ENCODE peak calls at places on chromosomes 1 and 21, in seven cellular contexts. One of them, this sample, is unnamed.

GRCh38 chr1:17207966-17208418 is 3.1 kb downstream of the PADI1 start:
- DNase-seq in right lobe of liver: no peak
- DNase-seq in CD4-positive, alpha-beta T cell: no peak
- DNase-seq in tibial nerve: no peak
- DNase-seq in WERI-Rb-1: no peak
- DNase-seq in activated B cell treated with CpG ODN at 0.5 μM for 24 hours: peak; percentile 43
- DNase-seq in GM12864: peak; percentile 24
- DNase-seq in this sample: peak; percentile 79

GRCh38 chr1:164853146-164853545 is 294.2 kb downstream of the PBX1 start:
- DNase-seq in right lobe of liver: no peak
- DNase-seq in CD4-positive, alpha-beta T cell: no peak
- DNase-seq in tibial nerve: no peak
- DNase-seq in WERI-Rb-1: no peak
- DNase-seq in activated B cell treated with CpG ODN at 0.5 μM for 24 hours: no peak
- DNase-seq in GM12864: no peak
- DNase-seq in this sample: no peak

GRCh38 chr1:21510885-21511578 is 1.8 kb downstream of the ALPL start:
- DNase-seq in right lobe of liver: no peak
- DNase-seq in CD4-positive, alpha-beta T cell: no peak
- DNase-seq in tibial nerve: no peak
- DNase-seq in WERI-Rb-1: no peak
- DNase-seq in activated B cell treated with CpG ODN at 0.5 μM for 24 hours: no peak
- DNase-seq in GM12864: no peak
- DNase-seq in this sample: no peak

GRCh38 chr1:210407207-210407886 is 78.6 kb downstream of the HHAT start:
- DNase-seq in right lobe of liver: peak; percentile 71
- DNase-seq in CD4-positive, alpha-beta T cell: peak; percentile 69
- DNase-seq in tibial nerve: peak; percentile 61
- DNase-seq in WERI-Rb-1: peak; percentile 81
- DNase-seq in activated B cell treated with CpG ODN at 0.5 μM for 24 hours: peak; percentile 62
- DNase-seq in GM12864: peak; percentile 3
- DNase-seq in this sample: no peak

GRCh38 chr1:212977781-212978645 is 27.7 kb downstream of the VASH2 start:
- DNase-seq in right lobe of liver: no peak
- DNase-seq in CD4-positive, alpha-beta T cell: no peak
- DNase-seq in tibial nerve: no peak
- DNase-seq in WERI-Rb-1: no peak
- DNase-seq in activated B cell treated with CpG ODN at 0.5 μM for 24 hours: no peak
- DNase-seq in GM12864: no peak
- DNase-seq in this sample: no peak

GRCh38 chr1:150564051-150564991 is 15.1 kb downstream of the MCL1 start:
- DNase-seq in right lobe of liver: no peak
- DNase-seq in CD4-positive, alpha-beta T cell: no peak
- DNase-seq in tibial nerve: peak; percentile 14
- DNase-seq in WERI-Rb-1: no peak
- DNase-seq in activated B cell treated with CpG ODN at 0.5 μM for 24 hours: no peak
- DNase-seq in GM12864: no peak
- DNase-seq in this sample: no peak

GRCh38 chr1:97875996-97876395 is 44.8 kb downstream of the DPYD start:
- DNase-seq in right lobe of liver: no peak
- DNase-seq in CD4-positive, alpha-beta T cell: no peak
- DNase-seq in tibial nerve: no peak
- DNase-seq in WERI-Rb-1: no peak
- DNase-seq in activated B cell treated with CpG ODN at 0.5 μM for 24 hours: no peak
- DNase-seq in GM12864: no peak
- DNase-seq in this sample: no peak

GRCh38 chr1:154476791-154477190 is 25.2 kb upstream of the TDRD10 start:
- DNase-seq in right lobe of liver: no peak
- DNase-seq in CD4-positive, alpha-beta T cell: no peak
- DNase-seq in tibial nerve: no peak
- DNase-seq in WERI-Rb-1: no peak
- DNase-seq in activated B cell treated with CpG ODN at 0.5 μM for 24 hours: no peak
- DNase-seq in GM12864: no peak
- DNase-seq in this sample: no peak

GRCh38 chr1:6544831-6545230 is 9.5 kb downstream of the NOL9 start:
- DNase-seq in right lobe of liver: no peak
- DNase-seq in CD4-positive, alpha-beta T cell: no peak
- DNase-seq in tibial nerve: no peak
- DNase-seq in WERI-Rb-1: no peak
- DNase-seq in activated B cell treated with CpG ODN at 0.5 μM for 24 hours: no peak
- DNase-seq in GM12864: no peak
- DNase-seq in this sample: no peak

GRCh38 chr1:216599851-216600250 is 123.4 kb downstream of the ESRRG start:
- DNase-seq in right lobe of liver: no peak
- DNase-seq in CD4-positive, alpha-beta T cell: no peak
- DNase-seq in tibial nerve: no peak
- DNase-seq in WERI-Rb-1: no peak
- DNase-seq in activated B cell treated with CpG ODN at 0.5 μM for 24 hours: no peak
- DNase-seq in GM12864: no peak
- DNase-seq in this sample: no peak

GRCh38 chr1:87328121-87329050 is at the start of gene LMO4:
- DNase-seq in right lobe of liver: peak; percentile 95
- DNase-seq in CD4-positive, alpha-beta T cell: peak; percentile 61
- DNase-seq in tibial nerve: peak; percentile 96
- DNase-seq in WERI-Rb-1: peak; percentile 96
- DNase-seq in activated B cell treated with CpG ODN at 0.5 μM for 24 hours: peak; percentile 85
- DNase-seq in GM12864: peak; percentile 92
- DNase-seq in this sample: peak; percentile 92

GRCh38 chr1:202155478-202156021 is 4.9 kb downstream of the PTPN7 start:
- DNase-seq in right lobe of liver: peak; percentile 88
- DNase-seq in CD4-positive, alpha-beta T cell: no peak
- DNase-seq in tibial nerve: no peak
- DNase-seq in WERI-Rb-1: peak; percentile 28
- DNase-seq in activated B cell treated with CpG ODN at 0.5 μM for 24 hours: no peak
- DNase-seq in GM12864: no peak
- DNase-seq in this sample: peak; percentile 82

GRCh38 chr1:203120325-203121138 is 7.0 kb upstream of the ADORA1 start:
- DNase-seq in right lobe of liver: no peak
- DNase-seq in CD4-positive, alpha-beta T cell: no peak
- DNase-seq in tibial nerve: no peak
- DNase-seq in WERI-Rb-1: peak; percentile 63
- DNase-seq in activated B cell treated with CpG ODN at 0.5 μM for 24 hours: no peak
- DNase-seq in GM12864: no peak
- DNase-seq in this sample: no peak

GRCh38 chr21:15625363-15625762 is 104.4 kb upstream of the USP25 start:
- DNase-seq in right lobe of liver: no peak
- DNase-seq in CD4-positive, alpha-beta T cell: no peak
- DNase-seq in tibial nerve: no peak
- DNase-seq in WERI-Rb-1: no peak
- DNase-seq in activated B cell treated with CpG ODN at 0.5 μM for 24 hours: no peak
- DNase-seq in GM12864: no peak
- DNase-seq in this sample: no peak

GRCh38 chr1:156157506-156157905 is 4.1 kb downstream of the SEMA4A start:
- DNase-seq in right lobe of liver: no peak
- DNase-seq in CD4-positive, alpha-beta T cell: no peak
- DNase-seq in tibial nerve: no peak
- DNase-seq in WERI-Rb-1: no peak
- DNase-seq in activated B cell treated with CpG ODN at 0.5 μM for 24 hours: no peak
- DNase-seq in GM12864: peak; percentile 72
- DNase-seq in this sample: no peak

GRCh38 chr21:41806773-41807172 is 39.9 kb upstream of the RIPK4 start:
- DNase-seq in right lobe of liver: no peak
- DNase-seq in CD4-positive, alpha-beta T cell: no peak
- DNase-seq in tibial nerve: no peak
- DNase-seq in WERI-Rb-1: no peak
- DNase-seq in activated B cell treated with CpG ODN at 0.5 μM for 24 hours: no peak
- DNase-seq in GM12864: no peak
- DNase-seq in this sample: peak; percentile 1

GRCh38 chr21:26934383-26934782 is 32.5 kb downstream of the ADAMTS5 start:
- DNase-seq in right lobe of liver: no peak
- DNase-seq in CD4-positive, alpha-beta T cell: no peak
- DNase-seq in tibial nerve: no peak
- DNase-seq in WERI-Rb-1: no peak
- DNase-seq in activated B cell treated with CpG ODN at 0.5 μM for 24 hours: no peak
- DNase-seq in GM12864: no peak
- DNase-seq in this sample: no peak
- TF ChIP-seq CTCF in right lobe of liver: no peak
- TF ChIP-seq CTCF in CD4-positive, alpha-beta T cell: no peak
- TF ChIP-seq CTCF in tibial nerve: no peak
- TF ChIP-seq CTCF in WERI-Rb-1: peak; percentile 2
- TF ChIP-seq CTCF in activated B cell treated with CpG ODN at 0.5 μM for 24 hours: no peak
- TF ChIP-seq CTCF in GM12864: no peak
- TF ChIP-seq CTCF in this sample: no peak

DNA sequence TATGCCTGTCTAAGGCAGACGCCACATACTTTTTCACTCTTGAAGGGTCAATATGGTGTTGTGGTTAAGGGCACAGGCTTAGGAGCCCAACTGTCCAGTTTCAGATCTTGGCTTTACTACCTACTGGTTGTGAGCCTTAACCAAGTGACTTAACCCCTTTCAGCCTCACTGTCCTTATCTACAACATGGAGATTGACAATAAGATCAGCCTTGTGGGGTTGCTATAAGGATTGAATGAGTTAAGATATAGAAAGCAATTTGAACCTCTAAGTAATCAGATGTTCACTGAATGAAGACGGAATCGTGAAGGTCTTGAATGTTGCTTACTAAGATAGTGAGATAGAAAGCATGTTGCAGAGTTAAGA is 121.3 kb upstream of the JUN start:
- DNase-seq in right lobe of liver: no peak
- DNase-seq in CD4-positive, alpha-beta T cell: no peak
- DNase-seq in tibial nerve: no peak
- DNase-seq in WERI-Rb-1: no peak
- DNase-seq in activated B cell treated with CpG ODN at 0.5 μM for 24 hours: no peak
- DNase-seq in GM12864: no peak
- DNase-seq in this sample: no peak
- TF ChIP-seq CTCF in right lobe of liver: no peak
- TF ChIP-seq CTCF in CD4-positive, alpha-beta T cell: no peak
- TF ChIP-seq CTCF in tibial nerve: no peak
- TF ChIP-seq CTCF in WERI-Rb-1: no peak
- TF ChIP-seq CTCF in activated B cell treated with CpG ODN at 0.5 μM for 24 hours: no peak
- TF ChIP-seq CTCF in GM12864: no peak
- TF ChIP-seq CTCF in this sample: no peak

DNA sequence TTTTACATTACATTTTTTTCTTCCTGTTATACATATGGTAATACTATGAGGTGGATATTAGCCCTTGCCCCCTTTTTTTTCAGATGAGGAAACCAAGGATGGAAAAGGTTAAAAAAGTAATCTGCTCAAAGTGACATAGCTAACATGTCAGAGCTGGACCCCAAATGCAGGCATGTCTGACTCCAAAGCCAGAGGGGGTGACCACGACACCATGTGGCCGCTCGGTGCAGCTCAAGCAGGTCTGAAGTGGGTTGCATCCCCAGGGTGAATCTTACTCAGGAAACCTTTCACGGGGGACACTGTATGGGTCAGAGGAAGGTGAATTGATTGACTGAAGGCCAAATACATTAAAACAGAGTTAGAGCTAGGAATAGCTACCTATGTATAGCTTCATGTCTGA is 34.8 kb downstream of the CD34 start:
- DNase-seq in right lobe of liver: no peak
- DNase-seq in CD4-positive, alpha-beta T cell: no peak
- DNase-seq in tibial nerve: no peak
- DNase-seq in WERI-Rb-1: peak; percentile 63
- DNase-seq in activated B cell treated with CpG ODN at 0.5 μM for 24 hours: no peak
- DNase-seq in GM12864: no peak
- DNase-seq in this sample: no peak
- TF ChIP-seq CTCF in right lobe of liver: peak; percentile 6
- TF ChIP-seq CTCF in CD4-positive, alpha-beta T cell: no peak
- TF ChIP-seq CTCF in tibial nerve: no peak
- TF ChIP-seq CTCF in WERI-Rb-1: peak; percentile 84
- TF ChIP-seq CTCF in activated B cell treated with CpG ODN at 0.5 μM for 24 hours: no peak
- TF ChIP-seq CTCF in GM12864: peak; percentile 66
- TF ChIP-seq CTCF in this sample: no peak

GRCh38 chr1:51870603-51871350 is 7.8 kb downstream of the NRDC start:
- DNase-seq in right lobe of liver: no peak
- DNase-seq in CD4-positive, alpha-beta T cell: no peak
- DNase-seq in tibial nerve: no peak
- DNase-seq in WERI-Rb-1: no peak
- DNase-seq in activated B cell treated with CpG ODN at 0.5 μM for 24 hours: no peak
- DNase-seq in GM12864: no peak
- DNase-seq in this sample: no peak
- TF ChIP-seq CTCF in right lobe of liver: no peak
- TF ChIP-seq CTCF in CD4-positive, alpha-beta T cell: no peak
- TF ChIP-seq CTCF in tibial nerve: no peak
- TF ChIP-seq CTCF in WERI-Rb-1: no peak
- TF ChIP-seq CTCF in activated B cell treated with CpG ODN at 0.5 μM for 24 hours: no peak
- TF ChIP-seq CTCF in GM12864: no peak
- TF ChIP-seq CTCF in this sample: no peak

GRCh38 chr1:26719205-26719604 is 23.4 kb downstream of the ARID1A start:
- DNase-seq in right lobe of liver: no peak
- DNase-seq in CD4-positive, alpha-beta T cell: no peak
- DNase-seq in tibial nerve: no peak
- DNase-seq in WERI-Rb-1: no peak
- DNase-seq in activated B cell treated with CpG ODN at 0.5 μM for 24 hours: no peak
- DNase-seq in GM12864: no peak
- DNase-seq in this sample: no peak
- TF ChIP-seq CTCF in right lobe of liver: no peak
- TF ChIP-seq CTCF in CD4-positive, alpha-beta T cell: no peak
- TF ChIP-seq CTCF in tibial nerve: no peak
- TF ChIP-seq CTCF in WERI-Rb-1: no peak
- TF ChIP-seq CTCF in activated B cell treated with CpG ODN at 0.5 μM for 24 hours: no peak
- TF ChIP-seq CTCF in GM12864: no peak
- TF ChIP-seq CTCF in this sample: no peak

GRCh38 chr1:74771913-74772515 is 39.1 kb downstream of the TYW3 start:
- DNase-seq in right lobe of liver: no peak
- DNase-seq in CD4-positive, alpha-beta T cell: no peak
- DNase-seq in tibial nerve: no peak
- DNase-seq in WERI-Rb-1: peak; percentile 17
- DNase-seq in activated B cell treated with CpG ODN at 0.5 μM for 24 hours: no peak
- DNase-seq in GM12864: peak; percentile 12
- DNase-seq in this sample: no peak

GRCh38 chr1:74773540-74773939 is 40.6 kb downstream of the TYW3 start:
- DNase-seq in right lobe of liver: no peak
- DNase-seq in CD4-positive, alpha-beta T cell: no peak
- DNase-seq in tibial nerve: no peak
- DNase-seq in WERI-Rb-1: no peak
- DNase-seq in activated B cell treated with CpG ODN at 0.5 μM for 24 hours: no peak
- DNase-seq in GM12864: no peak
- DNase-seq in this sample: no peak

GRCh38 chr1:74779750-74780149 is 46.8 kb downstream of the TYW3 start:
- DNase-seq in right lobe of liver: no peak
- DNase-seq in CD4-positive, alpha-beta T cell: no peak
- DNase-seq in tibial nerve: no peak
- DNase-seq in WERI-Rb-1: no peak
- DNase-seq in activated B cell treated with CpG ODN at 0.5 μM for 24 hours: no peak
- DNase-seq in GM12864: no peak
- DNase-seq in this sample: no peak

GRCh38 chr1:74772945-74773344 is 40.0 kb downstream of the TYW3 start:
- DNase-seq in right lobe of liver: no peak
- DNase-seq in CD4-positive, alpha-beta T cell: no peak
- DNase-seq in tibial nerve: no peak
- DNase-seq in WERI-Rb-1: no peak
- DNase-seq in activated B cell treated with CpG ODN at 0.5 μM for 24 hours: no peak
- DNase-seq in GM12864: no peak
- DNase-seq in this sample: no peak

GRCh38 chr1:74775735-74776134 is 42.8 kb downstream of the TYW3 start:
- DNase-seq in right lobe of liver: no peak
- DNase-seq in CD4-positive, alpha-beta T cell: no peak
- DNase-seq in tibial nerve: no peak
- DNase-seq in WERI-Rb-1: no peak
- DNase-seq in activated B cell treated with CpG ODN at 0.5 μM for 24 hours: no peak
- DNase-seq in GM12864: no peak
- DNase-seq in this sample: no peak
- TF ChIP-seq CTCF in right lobe of liver: no peak
- TF ChIP-seq CTCF in CD4-positive, alpha-beta T cell: no peak
- TF ChIP-seq CTCF in tibial nerve: no peak
- TF ChIP-seq CTCF in WERI-Rb-1: no peak
- TF ChIP-seq CTCF in activated B cell treated with CpG ODN at 0.5 μM for 24 hours: no peak
- TF ChIP-seq CTCF in GM12864: no peak
- TF ChIP-seq CTCF in this sample: no peak

This sample was measured in CD14-positive monocyte.